ENCODE peak calls at places on chromosomes 13 and 19, in ten cellular contexts. One of them, this sample, is unnamed.

GRCh38 chr19:3849092-3849491 is 19.7 kb downstream of the ZFR2 start:
- DNase-seq in stimulated activated CD8-positive, alpha-beta memory T cell treated with anti-CD3 and anti-CD28 coated beads, Interleukin-4, amount 100 ng/mL, for 4 hours: peak
- DNase-seq in stimulated activated CD4-positive, alpha-beta T cell treated with anti-CD3 and anti-CD28 coated beads, TNF-alpha, amount 100 ng/mL, for 1 hour: peak
- DNase-seq in DMS 273 treated with DMSO at 0.1 percent for 48 hours: no peak
- DNase-seq in bronchial epithelial cell: peak
- DNase-seq in CD4-positive, alpha-beta T cell: peak
- DNase-seq in kidney epithelial cell: no peak
- DNase-seq in GM12864: no peak
- DNase-seq in T-helper 2 cell treated with Interferon-gamma antibody and Interleukin-4, amounts not matched to agents 5 μg/mL and 100 μg/mL, for 36 hours: no peak
- DNase-seq in HT-29: peak
- DNase-seq in this sample: no peak

GRCh38 chr13:65985632-65986031 is 1244.5 kb downstream of the PCDH9 start:
- DNase-seq in stimulated activated CD8-positive, alpha-beta memory T cell treated with anti-CD3 and anti-CD28 coated beads, Interleukin-4, amount 100 ng/mL, for 4 hours: no peak
- DNase-seq in stimulated activated CD4-positive, alpha-beta T cell treated with anti-CD3 and anti-CD28 coated beads, TNF-alpha, amount 100 ng/mL, for 1 hour: no peak
- DNase-seq in DMS 273 treated with DMSO at 0.1 percent for 48 hours: no peak
- DNase-seq in bronchial epithelial cell: no peak
- DNase-seq in CD4-positive, alpha-beta T cell: no peak
- DNase-seq in kidney epithelial cell: no peak
- DNase-seq in GM12864: no peak
- DNase-seq in T-helper 2 cell treated with Interferon-gamma antibody and Interleukin-4, amounts not matched to agents 5 μg/mL and 100 μg/mL, for 36 hours: no peak
- DNase-seq in HT-29: no peak
- DNase-seq in this sample: no peak

GRCh38 chr19:6006896-6007295 is 29.0 kb upstream of the RANBP3 start:
- DNase-seq in stimulated activated CD8-positive, alpha-beta memory T cell treated with anti-CD3 and anti-CD28 coated beads, Interleukin-4, amount 100 ng/mL, for 4 hours: no peak
- DNase-seq in stimulated activated CD4-positive, alpha-beta T cell treated with anti-CD3 and anti-CD28 coated beads, TNF-alpha, amount 100 ng/mL, for 1 hour: no peak
- DNase-seq in DMS 273 treated with DMSO at 0.1 percent for 48 hours: no peak
- DNase-seq in bronchial epithelial cell: no peak
- DNase-seq in CD4-positive, alpha-beta T cell: no peak
- DNase-seq in kidney epithelial cell: no peak
- DNase-seq in GM12864: no peak
- DNase-seq in T-helper 2 cell treated with Interferon-gamma antibody and Interleukin-4, amounts not matched to agents 5 μg/mL and 100 μg/mL, for 36 hours: no peak
- DNase-seq in HT-29: no peak
- DNase-seq in this sample: no peak

GRCh38 chr13:29065142-29065541 is 245.0 kb downstream of the MTUS2 start:
- DNase-seq in stimulated activated CD8-positive, alpha-beta memory T cell treated with anti-CD3 and anti-CD28 coated beads, Interleukin-4, amount 100 ng/mL, for 4 hours: no peak
- DNase-seq in stimulated activated CD4-positive, alpha-beta T cell treated with anti-CD3 and anti-CD28 coated beads, TNF-alpha, amount 100 ng/mL, for 1 hour: no peak
- DNase-seq in DMS 273 treated with DMSO at 0.1 percent for 48 hours: no peak
- DNase-seq in bronchial epithelial cell: no peak
- DNase-seq in CD4-positive, alpha-beta T cell: no peak
- DNase-seq in kidney epithelial cell: no peak
- DNase-seq in GM12864: no peak
- DNase-seq in T-helper 2 cell treated with Interferon-gamma antibody and Interleukin-4, amounts not matched to agents 5 μg/mL and 100 μg/mL, for 36 hours: no peak
- DNase-seq in HT-29: no peak
- DNase-seq in this sample: no peak

GRCh38 chr13:98222081-98222554 is 45.0 kb upstream of the RNF113B start:
- DNase-seq in stimulated activated CD8-positive, alpha-beta memory T cell treated with anti-CD3 and anti-CD28 coated beads, Interleukin-4, amount 100 ng/mL, for 4 hours: no peak
- DNase-seq in stimulated activated CD4-positive, alpha-beta T cell treated with anti-CD3 and anti-CD28 coated beads, TNF-alpha, amount 100 ng/mL, for 1 hour: no peak
- DNase-seq in DMS 273 treated with DMSO at 0.1 percent for 48 hours: no peak
- DNase-seq in bronchial epithelial cell: peak
- DNase-seq in CD4-positive, alpha-beta T cell: no peak
- DNase-seq in kidney epithelial cell: no peak
- DNase-seq in GM12864: no peak
- DNase-seq in T-helper 2 cell treated with Interferon-gamma antibody and Interleukin-4, amounts not matched to agents 5 μg/mL and 100 μg/mL, for 36 hours: no peak
- DNase-seq in HT-29: no peak
- DNase-seq in this sample: no peak

GRCh38 chr19:41352279-41352608 is 1.5 kb downstream of the TGFB1 start:
- DNase-seq in stimulated activated CD8-positive, alpha-beta memory T cell treated with anti-CD3 and anti-CD28 coated beads, Interleukin-4, amount 100 ng/mL, for 4 hours: no peak
- DNase-seq in stimulated activated CD4-positive, alpha-beta T cell treated with anti-CD3 and anti-CD28 coated beads, TNF-alpha, amount 100 ng/mL, for 1 hour: no peak
- DNase-seq in DMS 273 treated with DMSO at 0.1 percent for 48 hours: no peak
- DNase-seq in bronchial epithelial cell: no peak
- DNase-seq in CD4-positive, alpha-beta T cell: no peak
- DNase-seq in kidney epithelial cell: no peak
- DNase-seq in GM12864: no peak
- DNase-seq in T-helper 2 cell treated with Interferon-gamma antibody and Interleukin-4, amounts not matched to agents 5 μg/mL and 100 μg/mL, for 36 hours: no peak
- DNase-seq in HT-29: no peak
- DNase-seq in this sample: no peak

GRCh38 chr13:91579320-91579719 is 180.9 kb downstream of the GPC5 start:
- DNase-seq in stimulated activated CD8-positive, alpha-beta memory T cell treated with anti-CD3 and anti-CD28 coated beads, Interleukin-4, amount 100 ng/mL, for 4 hours: no peak
- DNase-seq in stimulated activated CD4-positive, alpha-beta T cell treated with anti-CD3 and anti-CD28 coated beads, TNF-alpha, amount 100 ng/mL, for 1 hour: no peak
- DNase-seq in DMS 273 treated with DMSO at 0.1 percent for 48 hours: no peak
- DNase-seq in bronchial epithelial cell: no peak
- DNase-seq in CD4-positive, alpha-beta T cell: no peak
- DNase-seq in kidney epithelial cell: no peak
- DNase-seq in GM12864: no peak
- DNase-seq in T-helper 2 cell treated with Interferon-gamma antibody and Interleukin-4, amounts not matched to agents 5 μg/mL and 100 μg/mL, for 36 hours: no peak
- DNase-seq in HT-29: no peak
- DNase-seq in this sample: no peak

GRCh38 chr13:53781941-53782340 is 753.3 kb downstream of the OLFM4 start:
- DNase-seq in stimulated activated CD8-positive, alpha-beta memory T cell treated with anti-CD3 and anti-CD28 coated beads, Interleukin-4, amount 100 ng/mL, for 4 hours: no peak
- DNase-seq in stimulated activated CD4-positive, alpha-beta T cell treated with anti-CD3 and anti-CD28 coated beads, TNF-alpha, amount 100 ng/mL, for 1 hour: no peak
- DNase-seq in DMS 273 treated with DMSO at 0.1 percent for 48 hours: no peak
- DNase-seq in bronchial epithelial cell: no peak
- DNase-seq in CD4-positive, alpha-beta T cell: no peak
- DNase-seq in kidney epithelial cell: no peak
- DNase-seq in GM12864: no peak
- DNase-seq in T-helper 2 cell treated with Interferon-gamma antibody and Interleukin-4, amounts not matched to agents 5 μg/mL and 100 μg/mL, for 36 hours: no peak
- DNase-seq in HT-29: no peak
- DNase-seq in this sample: no peak

GRCh38 chr19:49361438-49362047 is 673 bp downstream of the TEAD2 start:
- DNase-seq in stimulated activated CD8-positive, alpha-beta memory T cell treated with anti-CD3 and anti-CD28 coated beads, Interleukin-4, amount 100 ng/mL, for 4 hours: no peak
- DNase-seq in stimulated activated CD4-positive, alpha-beta T cell treated with anti-CD3 and anti-CD28 coated beads, TNF-alpha, amount 100 ng/mL, for 1 hour: no peak
- DNase-seq in DMS 273 treated with DMSO at 0.1 percent for 48 hours: peak
- DNase-seq in bronchial epithelial cell: peak
- DNase-seq in CD4-positive, alpha-beta T cell: no peak
- DNase-seq in kidney epithelial cell: no peak
- DNase-seq in GM12864: no peak
- DNase-seq in T-helper 2 cell treated with Interferon-gamma antibody and Interleukin-4, amounts not matched to agents 5 μg/mL and 100 μg/mL, for 36 hours: no peak
- DNase-seq in HT-29: peak
- DNase-seq in this sample: no peak

GRCh38 chr19:3073159-3073563 is 10.9 kb upstream of the TLE5 start:
- DNase-seq in stimulated activated CD8-positive, alpha-beta memory T cell treated with anti-CD3 and anti-CD28 coated beads, Interleukin-4, amount 100 ng/mL, for 4 hours: no peak
- DNase-seq in stimulated activated CD4-positive, alpha-beta T cell treated with anti-CD3 and anti-CD28 coated beads, TNF-alpha, amount 100 ng/mL, for 1 hour: no peak
- DNase-seq in DMS 273 treated with DMSO at 0.1 percent for 48 hours: peak
- DNase-seq in bronchial epithelial cell: peak
- DNase-seq in CD4-positive, alpha-beta T cell: no peak
- DNase-seq in kidney epithelial cell: peak
- DNase-seq in GM12864: no peak
- DNase-seq in T-helper 2 cell treated with Interferon-gamma antibody and Interleukin-4, amounts not matched to agents 5 μg/mL and 100 μg/mL, for 36 hours: no peak
- DNase-seq in HT-29: peak
- DNase-seq in this sample: no peak

GRCh38 chr19:1236566-1236965 is 1.2 kb downstream of the CBARP start:
- DNase-seq in stimulated activated CD8-positive, alpha-beta memory T cell treated with anti-CD3 and anti-CD28 coated beads, Interleukin-4, amount 100 ng/mL, for 4 hours: no peak
- DNase-seq in stimulated activated CD4-positive, alpha-beta T cell treated with anti-CD3 and anti-CD28 coated beads, TNF-alpha, amount 100 ng/mL, for 1 hour: no peak
- DNase-seq in DMS 273 treated with DMSO at 0.1 percent for 48 hours: no peak
- DNase-seq in bronchial epithelial cell: no peak
- DNase-seq in CD4-positive, alpha-beta T cell: no peak
- DNase-seq in kidney epithelial cell: no peak
- DNase-seq in GM12864: no peak
- DNase-seq in T-helper 2 cell treated with Interferon-gamma antibody and Interleukin-4, amounts not matched to agents 5 μg/mL and 100 μg/mL, for 36 hours: no peak
- DNase-seq in HT-29: no peak
- DNase-seq in this sample: no peak

GRCh38 chr19:56087647-56088346 is 33.3 kb downstream of the ZNF787 start:
- DNase-seq in stimulated activated CD8-positive, alpha-beta memory T cell treated with anti-CD3 and anti-CD28 coated beads, Interleukin-4, amount 100 ng/mL, for 4 hours: no peak
- DNase-seq in stimulated activated CD4-positive, alpha-beta T cell treated with anti-CD3 and anti-CD28 coated beads, TNF-alpha, amount 100 ng/mL, for 1 hour: no peak
- DNase-seq in DMS 273 treated with DMSO at 0.1 percent for 48 hours: no peak
- DNase-seq in bronchial epithelial cell: no peak
- DNase-seq in CD4-positive, alpha-beta T cell: no peak
- DNase-seq in kidney epithelial cell: no peak
- DNase-seq in GM12864: no peak
- DNase-seq in T-helper 2 cell treated with Interferon-gamma antibody and Interleukin-4, amounts not matched to agents 5 μg/mL and 100 μg/mL, for 36 hours: no peak
- DNase-seq in HT-29: no peak
- DNase-seq in this sample: no peak

GRCh38 chr19:57103573-57104277 is 16.1 kb upstream of the USP29 start:
- DNase-seq in stimulated activated CD8-positive, alpha-beta memory T cell treated with anti-CD3 and anti-CD28 coated beads, Interleukin-4, amount 100 ng/mL, for 4 hours: peak
- DNase-seq in stimulated activated CD4-positive, alpha-beta T cell treated with anti-CD3 and anti-CD28 coated beads, TNF-alpha, amount 100 ng/mL, for 1 hour: peak
- DNase-seq in DMS 273 treated with DMSO at 0.1 percent for 48 hours: peak
- DNase-seq in bronchial epithelial cell: peak
- DNase-seq in CD4-positive, alpha-beta T cell: peak
- DNase-seq in kidney epithelial cell: no peak
- DNase-seq in GM12864: peak
- DNase-seq in T-helper 2 cell treated with Interferon-gamma antibody and Interleukin-4, amounts not matched to agents 5 μg/mL and 100 μg/mL, for 36 hours: peak
- DNase-seq in HT-29: peak
- DNase-seq in this sample: peak

GRCh38 chr13:69324109-69324886 is 783.3 kb upstream of the ATXN8OS start:
- DNase-seq in stimulated activated CD8-positive, alpha-beta memory T cell treated with anti-CD3 and anti-CD28 coated beads, Interleukin-4, amount 100 ng/mL, for 4 hours: no peak
- DNase-seq in stimulated activated CD4-positive, alpha-beta T cell treated with anti-CD3 and anti-CD28 coated beads, TNF-alpha, amount 100 ng/mL, for 1 hour: no peak
- DNase-seq in DMS 273 treated with DMSO at 0.1 percent for 48 hours: peak
- DNase-seq in bronchial epithelial cell: peak
- DNase-seq in CD4-positive, alpha-beta T cell: no peak
- DNase-seq in kidney epithelial cell: no peak
- DNase-seq in GM12864: no peak
- DNase-seq in T-helper 2 cell treated with Interferon-gamma antibody and Interleukin-4, amounts not matched to agents 5 μg/mL and 100 μg/mL, for 36 hours: no peak
- DNase-seq in HT-29: peak
- DNase-seq in this sample: no peak

GRCh38 chr13:99261040-99261439 is 2.9 kb upstream of the GPR18 start:
- DNase-seq in stimulated activated CD8-positive, alpha-beta memory T cell treated with anti-CD3 and anti-CD28 coated beads, Interleukin-4, amount 100 ng/mL, for 4 hours: no peak
- DNase-seq in stimulated activated CD4-positive, alpha-beta T cell treated with anti-CD3 and anti-CD28 coated beads, TNF-alpha, amount 100 ng/mL, for 1 hour: no peak
- DNase-seq in DMS 273 treated with DMSO at 0.1 percent for 48 hours: no peak
- DNase-seq in bronchial epithelial cell: no peak
- DNase-seq in CD4-positive, alpha-beta T cell: no peak
- DNase-seq in kidney epithelial cell: no peak
- DNase-seq in GM12864: no peak
- DNase-seq in T-helper 2 cell treated with Interferon-gamma antibody and Interleukin-4, amounts not matched to agents 5 μg/mL and 100 μg/mL, for 36 hours: no peak
- DNase-seq in HT-29: no peak
- DNase-seq in this sample: no peak

GRCh38 chr13:48266967-48267639 is 34.1 kb downstream of the ITM2B start:
- DNase-seq in stimulated activated CD8-positive, alpha-beta memory T cell treated with anti-CD3 and anti-CD28 coated beads, Interleukin-4, amount 100 ng/mL, for 4 hours: no peak
- DNase-seq in stimulated activated CD4-positive, alpha-beta T cell treated with anti-CD3 and anti-CD28 coated beads, TNF-alpha, amount 100 ng/mL, for 1 hour: no peak
- DNase-seq in DMS 273 treated with DMSO at 0.1 percent for 48 hours: no peak
- DNase-seq in bronchial epithelial cell: no peak
- DNase-seq in CD4-positive, alpha-beta T cell: no peak
- DNase-seq in kidney epithelial cell: no peak
- DNase-seq in GM12864: no peak
- DNase-seq in T-helper 2 cell treated with Interferon-gamma antibody and Interleukin-4, amounts not matched to agents 5 μg/mL and 100 μg/mL, for 36 hours: no peak
- DNase-seq in HT-29: no peak
- DNase-seq in this sample: no peak

GRCh38 chr13:59519776-59520175 is 644.0 kb downstream of the DIAPH3 start:
- DNase-seq in stimulated activated CD8-positive, alpha-beta memory T cell treated with anti-CD3 and anti-CD28 coated beads, Interleukin-4, amount 100 ng/mL, for 4 hours: no peak
- DNase-seq in stimulated activated CD4-positive, alpha-beta T cell treated with anti-CD3 and anti-CD28 coated beads, TNF-alpha, amount 100 ng/mL, for 1 hour: no peak
- DNase-seq in DMS 273 treated with DMSO at 0.1 percent for 48 hours: no peak
- DNase-seq in bronchial epithelial cell: no peak
- DNase-seq in CD4-positive, alpha-beta T cell: no peak
- DNase-seq in kidney epithelial cell: no peak
- DNase-seq in GM12864: no peak
- DNase-seq in T-helper 2 cell treated with Interferon-gamma antibody and Interleukin-4, amounts not matched to agents 5 μg/mL and 100 μg/mL, for 36 hours: no peak
- DNase-seq in HT-29: no peak
- DNase-seq in this sample: no peak

GRCh38 chr13:72122661-72123060 is 255.7 kb upstream of the DACH1 start:
- DNase-seq in stimulated activated CD8-positive, alpha-beta memory T cell treated with anti-CD3 and anti-CD28 coated beads, Interleukin-4, amount 100 ng/mL, for 4 hours: no peak
- DNase-seq in stimulated activated CD4-positive, alpha-beta T cell treated with anti-CD3 and anti-CD28 coated beads, TNF-alpha, amount 100 ng/mL, for 1 hour: no peak
- DNase-seq in DMS 273 treated with DMSO at 0.1 percent for 48 hours: no peak
- DNase-seq in bronchial epithelial cell: no peak
- DNase-seq in CD4-positive, alpha-beta T cell: no peak
- DNase-seq in kidney epithelial cell: no peak
- DNase-seq in GM12864: no peak
- DNase-seq in T-helper 2 cell treated with Interferon-gamma antibody and Interleukin-4, amounts not matched to agents 5 μg/mL and 100 μg/mL, for 36 hours: no peak
- DNase-seq in HT-29: no peak
- DNase-seq in this sample: no peak

GRCh38 chr19:4969292-4969771 is 419 bp downstream of the KDM4B start:
- DNase-seq in stimulated activated CD8-positive, alpha-beta memory T cell treated with anti-CD3 and anti-CD28 coated beads, Interleukin-4, amount 100 ng/mL, for 4 hours: no peak
- DNase-seq in stimulated activated CD4-positive, alpha-beta T cell treated with anti-CD3 and anti-CD28 coated beads, TNF-alpha, amount 100 ng/mL, for 1 hour: no peak
- DNase-seq in DMS 273 treated with DMSO at 0.1 percent for 48 hours: no peak
- DNase-seq in bronchial epithelial cell: no peak
- DNase-seq in CD4-positive, alpha-beta T cell: no peak
- DNase-seq in kidney epithelial cell: no peak
- DNase-seq in GM12864: no peak
- DNase-seq in T-helper 2 cell treated with Interferon-gamma antibody and Interleukin-4, amounts not matched to agents 5 μg/mL and 100 μg/mL, for 36 hours: no peak
- DNase-seq in HT-29: no peak
- DNase-seq in this sample: no peak

GRCh38 chr13:80048802-80049201 is 292.1 kb downstream of the SPRY2 start:
- DNase-seq in stimulated activated CD8-positive, alpha-beta memory T cell treated with anti-CD3 and anti-CD28 coated beads, Interleukin-4, amount 100 ng/mL, for 4 hours: peak
- DNase-seq in stimulated activated CD4-positive, alpha-beta T cell treated with anti-CD3 and anti-CD28 coated beads, TNF-alpha, amount 100 ng/mL, for 1 hour: no peak
- DNase-seq in DMS 273 treated with DMSO at 0.1 percent for 48 hours: peak
- DNase-seq in bronchial epithelial cell: peak
- DNase-seq in CD4-positive, alpha-beta T cell: no peak
- DNase-seq in kidney epithelial cell: peak
- DNase-seq in GM12864: peak
- DNase-seq in T-helper 2 cell treated with Interferon-gamma antibody and Interleukin-4, amounts not matched to agents 5 μg/mL and 100 μg/mL, for 36 hours: peak
- DNase-seq in HT-29: peak
- DNase-seq in this sample: peak

GRCh38 chr13:83121904-83122303 is 760.4 kb downstream of the SLITRK1 start:
- DNase-seq in stimulated activated CD8-positive, alpha-beta memory T cell treated with anti-CD3 and anti-CD28 coated beads, Interleukin-4, amount 100 ng/mL, for 4 hours: no peak
- DNase-seq in stimulated activated CD4-positive, alpha-beta T cell treated with anti-CD3 and anti-CD28 coated beads, TNF-alpha, amount 100 ng/mL, for 1 hour: no peak
- DNase-seq in DMS 273 treated with DMSO at 0.1 percent for 48 hours: no peak
- DNase-seq in bronchial epithelial cell: no peak
- DNase-seq in CD4-positive, alpha-beta T cell: no peak
- DNase-seq in kidney epithelial cell: no peak
- DNase-seq in GM12864: no peak
- DNase-seq in T-helper 2 cell treated with Interferon-gamma antibody and Interleukin-4, amounts not matched to agents 5 μg/mL and 100 μg/mL, for 36 hours: no peak
- DNase-seq in HT-29: no peak
- DNase-seq in this sample: no peak

GRCh38 chr13:50319603-50320296 is 304.5 kb downstream of the KCNRG start:
- DNase-seq in stimulated activated CD8-positive, alpha-beta memory T cell treated with anti-CD3 and anti-CD28 coated beads, Interleukin-4, amount 100 ng/mL, for 4 hours: no peak
- DNase-seq in stimulated activated CD4-positive, alpha-beta T cell treated with anti-CD3 and anti-CD28 coated beads, TNF-alpha, amount 100 ng/mL, for 1 hour: no peak
- DNase-seq in DMS 273 treated with DMSO at 0.1 percent for 48 hours: no peak
- DNase-seq in bronchial epithelial cell: peak
- DNase-seq in CD4-positive, alpha-beta T cell: no peak
- DNase-seq in kidney epithelial cell: no peak
- DNase-seq in GM12864: no peak
- DNase-seq in T-helper 2 cell treated with Interferon-gamma antibody and Interleukin-4, amounts not matched to agents 5 μg/mL and 100 μg/mL, for 36 hours: no peak
- DNase-seq in HT-29: peak
- DNase-seq in this sample: no peak

GRCh38 chr19:20276011-20276738 is 109.2 kb downstream of the ZNF486 start:
- DNase-seq in stimulated activated CD8-positive, alpha-beta memory T cell treated with anti-CD3 and anti-CD28 coated beads, Interleukin-4, amount 100 ng/mL, for 4 hours: no peak
- DNase-seq in stimulated activated CD4-positive, alpha-beta T cell treated with anti-CD3 and anti-CD28 coated beads, TNF-alpha, amount 100 ng/mL, for 1 hour: no peak
- DNase-seq in DMS 273 treated with DMSO at 0.1 percent for 48 hours: no peak
- DNase-seq in bronchial epithelial cell: no peak
- DNase-seq in CD4-positive, alpha-beta T cell: no peak
- DNase-seq in kidney epithelial cell: no peak
- DNase-seq in GM12864: no peak
- DNase-seq in T-helper 2 cell treated with Interferon-gamma antibody and Interleukin-4, amounts not matched to agents 5 μg/mL and 100 μg/mL, for 36 hours: no peak
- DNase-seq in HT-29: no peak
- DNase-seq in this sample: no peak

GRCh38 chr13:27442797-27443196 is 7.6 kb downstream of the MTIF3 start:
- DNase-seq in stimulated activated CD8-positive, alpha-beta memory T cell treated with anti-CD3 and anti-CD28 coated beads, Interleukin-4, amount 100 ng/mL, for 4 hours: no peak
- DNase-seq in stimulated activated CD4-positive, alpha-beta T cell treated with anti-CD3 and anti-CD28 coated beads, TNF-alpha, amount 100 ng/mL, for 1 hour: no peak
- DNase-seq in DMS 273 treated with DMSO at 0.1 percent for 48 hours: no peak
- DNase-seq in bronchial epithelial cell: no peak
- DNase-seq in CD4-positive, alpha-beta T cell: no peak
- DNase-seq in kidney epithelial cell: no peak
- DNase-seq in GM12864: no peak
- DNase-seq in T-helper 2 cell treated with Interferon-gamma antibody and Interleukin-4, amounts not matched to agents 5 μg/mL and 100 μg/mL, for 36 hours: no peak
- DNase-seq in HT-29: peak
- DNase-seq in this sample: no peak

GRCh38 chr13:78787189-78787588 is 128.2 kb upstream of the OBI1 start:
- DNase-seq in stimulated activated CD8-positive, alpha-beta memory T cell treated with anti-CD3 and anti-CD28 coated beads, Interleukin-4, amount 100 ng/mL, for 4 hours: no peak
- DNase-seq in stimulated activated CD4-positive, alpha-beta T cell treated with anti-CD3 and anti-CD28 coated beads, TNF-alpha, amount 100 ng/mL, for 1 hour: no peak
- DNase-seq in DMS 273 treated with DMSO at 0.1 percent for 48 hours: no peak
- DNase-seq in bronchial epithelial cell: no peak
- DNase-seq in CD4-positive, alpha-beta T cell: no peak
- DNase-seq in kidney epithelial cell: no peak
- DNase-seq in GM12864: no peak
- DNase-seq in T-helper 2 cell treated with Interferon-gamma antibody and Interleukin-4, amounts not matched to agents 5 μg/mL and 100 μg/mL, for 36 hours: no peak
- DNase-seq in HT-29: no peak
- DNase-seq in this sample: no peak

GRCh38 chr19:27392027-27392632 is 1820.8 kb downstream of the UQCRFS1 start:
- DNase-seq in stimulated activated CD8-positive, alpha-beta memory T cell treated with anti-CD3 and anti-CD28 coated beads, Interleukin-4, amount 100 ng/mL, for 4 hours: no peak
- DNase-seq in stimulated activated CD4-positive, alpha-beta T cell treated with anti-CD3 and anti-CD28 coated beads, TNF-alpha, amount 100 ng/mL, for 1 hour: no peak
- DNase-seq in DMS 273 treated with DMSO at 0.1 percent for 48 hours: no peak
- DNase-seq in bronchial epithelial cell: no peak
- DNase-seq in CD4-positive, alpha-beta T cell: no peak
- DNase-seq in kidney epithelial cell: no peak
- DNase-seq in GM12864: no peak
- DNase-seq in T-helper 2 cell treated with Interferon-gamma antibody and Interleukin-4, amounts not matched to agents 5 μg/mL and 100 μg/mL, for 36 hours: no peak
- DNase-seq in HT-29: no peak
- DNase-seq in this sample: no peak

GRCh38 chr19:2714531-2715269 is 6.5 kb downstream of the DIRAS1 start:
- DNase-seq in stimulated activated CD8-positive, alpha-beta memory T cell treated with anti-CD3 and anti-CD28 coated beads, Interleukin-4, amount 100 ng/mL, for 4 hours: no peak
- DNase-seq in stimulated activated CD4-positive, alpha-beta T cell treated with anti-CD3 and anti-CD28 coated beads, TNF-alpha, amount 100 ng/mL, for 1 hour: no peak
- DNase-seq in DMS 273 treated with DMSO at 0.1 percent for 48 hours: no peak
- DNase-seq in bronchial epithelial cell: no peak
- DNase-seq in CD4-positive, alpha-beta T cell: no peak
- DNase-seq in kidney epithelial cell: no peak
- DNase-seq in GM12864: no peak
- DNase-seq in T-helper 2 cell treated with Interferon-gamma antibody and Interleukin-4, amounts not matched to agents 5 μg/mL and 100 μg/mL, for 36 hours: no peak
- DNase-seq in HT-29: no peak
- DNase-seq in this sample: no peak

GRCh38 chr19:47613165-47614146 is 4.5 kb downstream of the BICRA start:
- DNase-seq in stimulated activated CD8-positive, alpha-beta memory T cell treated with anti-CD3 and anti-CD28 coated beads, Interleukin-4, amount 100 ng/mL, for 4 hours: no peak
- DNase-seq in stimulated activated CD4-positive, alpha-beta T cell treated with anti-CD3 and anti-CD28 coated beads, TNF-alpha, amount 100 ng/mL, for 1 hour: no peak
- DNase-seq in DMS 273 treated with DMSO at 0.1 percent for 48 hours: no peak
- DNase-seq in bronchial epithelial cell: no peak
- DNase-seq in CD4-positive, alpha-beta T cell: no peak
- DNase-seq in kidney epithelial cell: no peak
- DNase-seq in GM12864: no peak
- DNase-seq in T-helper 2 cell treated with Interferon-gamma antibody and Interleukin-4, amounts not matched to agents 5 μg/mL and 100 μg/mL, for 36 hours: no peak
- DNase-seq in HT-29: no peak
- DNase-seq in this sample: no peak

This sample was measured in activated T-helper 2 cell treated with anti-CD3 and anti-CD28 coated beads, Interferon-gamma antibody, Interleukin-2, Interleukin-4, amounts not matched to agents 10 μg/mL and 5 μg/mL and 100 μg/mL, durations not matched to agents 14 hours and 24 hours and 36 hours.